ENCODE peak calls at places on chromosomes 6 and 20, in five cellular contexts. S, C, X, H and U are unnamed samples.

GRCh38 chr6:81003156-81003555 is 749.3 kb downstream of the TENT5A start:
- DNase-seq in S (no peak), C (no peak), X (no peak), H (no peak), U (no peak)

GRCh38 chr6:142210606-142211005 is 63.5 kb downstream of the VTA1 start:
- DNase-seq in S (no peak), C (no peak), X (no peak), H (no peak), U (no peak)

GRCh38 chr20:63753381-63753780 is 13.8 kb downstream of the SLC2A4RG start:
- DNase-seq in S (no peak), C (no peak), X (no peak), H (no peak), U (no peak)

GRCh38 chr20:46348972-46349741 is 40.9 kb upstream of the CDH22 start:
- DNase-seq in S (peak), C (peak), X (no peak), H (peak), U (peak)

GRCh38 chr20:10603378-10603777 is 70.4 kb downstream of the JAG1 start:
- DNase-seq in S (no peak), C (no peak), X (no peak), H (no peak), U (no peak)

GRCh38 chr6:81696505-81696904 is 56.0 kb downstream of the TENT5A start:
- DNase-seq in S (no peak), C (no peak), X (no peak), H (no peak), U (no peak)

GRCh38 chr6:148221580-148221979 is 121.1 kb upstream of the SASH1 start:
- DNase-seq in S (no peak), C (no peak), X (peak), H (no peak), U (no peak)

GRCh38 chr6:82711992-82712788 is 348.6 kb downstream of the TPBG start:
- DNase-seq in S (no peak), C (no peak), X (no peak), H (peak), U (no peak)

GRCh38 chr20:62892348-62893304 is 31.0 kb upstream of the TCFL5 start:
- DNase-seq in S (no peak), C (peak), X (no peak), H (no peak), U (no peak)

GRCh38 chr6:34496103-34496685 is 30.3 kb downstream of the PACSIN1 start:
- DNase-seq in S (no peak), C (no peak), X (no peak), H (no peak), U (no peak)

GRCh38 chr6:37607949-37608348 is 89.7 kb downstream of the MDGA1 start:
- DNase-seq in S (no peak), C (no peak), X (no peak), H (no peak), U (no peak)

GRCh38 chr6:118485601-118486550 is 62.2 kb upstream of the PLN start:
- DNase-seq in S (peak), C (no peak), X (no peak), H (no peak), U (no peak)

GRCh38 chr6:18262812-18263560 is 1.3 kb downstream of the DEK start:
- DNase-seq in S (peak), C (no peak), X (peak), H (no peak), U (no peak)

GRCh38 chr6:14239097-14239496 is 121.5 kb downstream of the CD83 start:
- DNase-seq in S (no peak), C (no peak), X (no peak), H (no peak), U (no peak)

GRCh38 chr6:150490586-150490985 is 109.1 kb upstream of the PLEKHG1 start:
- DNase-seq in S (no peak), C (no peak), X (peak), H (no peak), U (no peak)

GRCh38 chr20:56343861-56344381 is 14.9 kb upstream of the FAM210B start:
- DNase-seq in S (peak), C (peak), X (no peak), H (no peak), U (peak)

GRCh38 chr6:939526-940252 is 246.8 kb upstream of the EXOC2 start:
- DNase-seq in S (no peak), C (no peak), X (no peak), H (no peak), U (no peak)

GRCh38 chr20:32487381-32487780 is 97.8 kb downstream of the NOL4L start:
- DNase-seq in S (no peak), C (no peak), X (no peak), H (no peak), U (peak)

GRCh38 chr20:46652699-46653098 is 1.4 kb upstream of the SLC13A3 start:
- DNase-seq in S (no peak), C (no peak), X (no peak), H (no peak), U (no peak)

GRCh38 chr6:36387440-36388303 is at the start of gene ETV7:
- DNase-seq in S (peak), C (peak), X (no peak), H (no peak), U (no peak)

GRCh38 chr20:61765871-61766654 is 299.6 kb downstream of the TAF4 start:
- DNase-seq in S (no peak), C (no peak), X (no peak), H (no peak), U (no peak)

GRCh38 chr6:63504777-63505384 is 67.4 kb upstream of the LOC128125822 start:
- DNase-seq in S (peak), C (no peak), X (peak), H (no peak), U (no peak)

GRCh38 chr6:3119040-3119723 is 671 bp downstream of the BPHL start:
- DNase-seq in S (no peak), C (no peak), X (no peak), H (no peak), U (no peak)

GRCh38 chr20:43636429-43636828 is 30.5 kb upstream of the MYBL2 start:
- DNase-seq in S (no peak), C (no peak), X (no peak), H (no peak), U (no peak)

GRCh38 chr6:44253307-44254101 is 3.8 kb downstream of the SLC35B2 start:
- DNase-seq in S (no peak), C (no peak), X (peak), H (no peak), U (peak)

GRCh38 chr6:160520043-160520904 is 143.8 kb downstream of the LPA start:
- DNase-seq in S (peak), C (peak), X (no peak), H (peak), U (peak)

GRCh38 chr20:47118641-47119040 is 224.0 kb downstream of the EYA2 start:
- DNase-seq in S (no peak), C (no peak), X (no peak), H (no peak), U (no peak)

GRCh38 chr6:1796706-1797529 is 187.2 kb downstream of the FOXC1 start:
- DNase-seq in S (peak), C (no peak), X (no peak), H (no peak), U (no peak)

GRCh38 chr6:134676307-134677281 is 273.3 kb downstream of the ALDH8A1 start:
- DNase-seq in S (no peak), C (no peak), X (peak), H (no peak), U (peak)

GRCh38 chr20:52945268-52945667 is 26.9 kb upstream of the TSHZ2 start:
- DNase-seq in S (no peak), C (no peak), X (no peak), H (no peak), U (no peak)

GRCh38 chr20:25252686-25253421 is 5.0 kb downstream of the PYGB start:
- DNase-seq in S (no peak), C (no peak), X (no peak), H (no peak), U (no peak)

GRCh38 chr6:39850897-39851296 is 58.7 kb downstream of the DAAM2 start:
- DNase-seq in S (no peak), C (no peak), X (no peak), H (no peak), U (no peak)

GRCh38 chr6:150016324-150017185 is 8.8 kb downstream of the RAET1L start:
- DNase-seq in S (peak), C (no peak), X (peak), H (peak), U (no peak)

GRCh38 chr6:25697537-25698340 is 45.7 kb downstream of the SCGN start:
- DNase-seq in S (no peak), C (no peak), X (no peak), H (no peak), U (no peak)

GRCh38 chr6:96151707-96152106 is 135.9 kb downstream of the FUT9 start:
- DNase-seq in S (no peak), C (no peak), X (no peak), H (no peak), U (no peak)

GRCh38 chr20:7038029-7038428 is 270.5 kb downstream of the BMP2 start:
- DNase-seq in S (no peak), C (no peak), X (peak), H (no peak), U (no peak)

GRCh38 chr20:36585410-36586125 is 12.2 kb downstream of the TGIF2 start:
- DNase-seq in S (no peak), C (no peak), X (no peak), H (no peak), U (no peak)